ENCODE peak calls at places on chromosomes 6 and 20, in ten cellular contexts. W is adrenal gland, L is heart left ventricle, V is Peyer's patch, O is GM12878, M is gastrocnemius medialis, C is HCT116, E is transverse colon, Y is sigmoid colon, P is uterus. F is an unnamed sample. For H3K9me3, the result is how much of the 10 kb centered on the place peaks cover.

GRCh38 chr6:63598001-63598250 is 25.6 kb downstream of the LOC128125822 start:
- DNase-seq in W (no peak), L (no peak), V (no peak), O (no peak), M (no peak), C (no peak), E (peak), Y (no peak), P (no peak), F (no peak)

GRCh38 chr6:39114395-39114706 is 635 bp downstream of the SAYSD1 start:
- DNase-seq in W (no peak), L (no peak), V (no peak), O (no peak), M (no peak), C (no peak), E (no peak), Y (no peak), P (no peak), F (no peak)

GRCh38 chr20:47985092-47985850 is 200.0 kb upstream of the SULF2 start:
- DNase-seq in W (peak), L (no peak), V (no peak), O (no peak), M (no peak), C (no peak), E (no peak), Y (no peak), P (no peak), F (no peak)

GRCh38 chr20:31977080-31977479 is 9.1 kb downstream of the XKR7 start:
- DNase-seq in W (no peak), L (no peak), V (no peak), O (no peak), M (no peak), C (no peak), E (no peak), Y (no peak), P (no peak), F (no peak)

GRCh38 chr6:30169658-30170614 is 6.6 kb downstream of the TRIM15 start:
- DNase-seq in W (no peak), L (no peak), V (no peak), O (peak), M (no peak), C (peak), E (no peak), Y (no peak), P (no peak), F (no peak)

GRCh38 chr6:21726676-21727075 is 133.1 kb downstream of the SOX4 start:
- DNase-seq in W (no peak), L (no peak), V (no peak), O (no peak), M (no peak), C (no peak), E (no peak), Y (no peak), P (no peak), F (no peak)

GRCh38 chr20:50310673-50311051 is 120.0 kb downstream of the CEBPB start:
- DNase-seq in W (no peak), L (no peak), V (no peak), O (no peak), M (no peak), C (no peak), E (no peak), Y (no peak), P (no peak), F (no peak)

GRCh38 chr20:20450461-20451027 is 82.6 kb downstream of the INSM1 start:
- DNase-seq in W (no peak), L (peak), V (no peak), O (no peak), M (no peak), C (no peak), E (no peak), Y (no peak), P (no peak), F (peak)

GRCh38 chr6:3267162-3267561 is 8.4 kb downstream of the PSMG4 start:
- DNase-seq in W (no peak), L (no peak), V (no peak), O (no peak), M (no peak), C (no peak), E (no peak), Y (no peak), P (no peak), F (peak)

GRCh38 chr6:80132942-80133517 is 26.6 kb downstream of the BCKDHB start:
- DNase-seq in W (peak), L (peak), V (peak), O (no peak), M (peak), C (peak), E (peak), Y (peak), P (peak), F (peak)

GRCh38 chr20:24614341-24614740 is 144.9 kb downstream of the SYNDIG1 start:
- DNase-seq in W (no peak), L (no peak), V (no peak), O (no peak), M (no peak), C (no peak), E (no peak), Y (no peak), P (no peak), F (no peak)

GRCh38 chr6:162907876-162908481 is 180.2 kb downstream of the PACRG start:
- DNase-seq in W (no peak), L (no peak), V (no peak), O (no peak), M (no peak), C (peak), E (no peak), Y (no peak), P (no peak), F (no peak)

GRCh38 chr20:62232764-62233645 is 5.3 kb upstream of the OSBPL2 start:
- DNase-seq in W (no peak), L (peak), V (no peak), O (no peak), M (no peak), C (no peak), E (no peak), Y (no peak), P (no peak), F (no peak)

GRCh38 chr6:32972353-32973143 is 4.2 kb downstream of the BRD2 start:
- DNase-seq in W (no peak), L (no peak), V (peak), O (no peak), M (no peak), C (no peak), E (peak), Y (peak), P (peak), F (no peak)

GRCh38 chr6:143405381-143406154 is 44.9 kb downstream of the ADAT2 start:
- DNase-seq in W (no peak), L (no peak), V (no peak), O (no peak), M (no peak), C (no peak), E (no peak), Y (no peak), P (no peak), F (no peak)

GRCh38 chr6:33983109-33983475 is 162.8 kb downstream of the GRM4 start:
- DNase-seq in W (peak), L (no peak), V (peak), O (no peak), M (peak), C (peak), E (peak), Y (peak), P (no peak), F (peak)

GRCh38 chr20:16040742-16041141 is 532.5 kb downstream of the KIF16B start:
- DNase-seq in W (no peak), L (no peak), V (no peak), O (no peak), M (no peak), C (no peak), E (no peak), Y (no peak), P (no peak), F (no peak)
- H3K9me3 ChIP-seq in W (under half), L (under half), V (under half), O (under half), M (under half), C (under half), E (under half), Y (under half), P (under half), F (under half)

DNA sequence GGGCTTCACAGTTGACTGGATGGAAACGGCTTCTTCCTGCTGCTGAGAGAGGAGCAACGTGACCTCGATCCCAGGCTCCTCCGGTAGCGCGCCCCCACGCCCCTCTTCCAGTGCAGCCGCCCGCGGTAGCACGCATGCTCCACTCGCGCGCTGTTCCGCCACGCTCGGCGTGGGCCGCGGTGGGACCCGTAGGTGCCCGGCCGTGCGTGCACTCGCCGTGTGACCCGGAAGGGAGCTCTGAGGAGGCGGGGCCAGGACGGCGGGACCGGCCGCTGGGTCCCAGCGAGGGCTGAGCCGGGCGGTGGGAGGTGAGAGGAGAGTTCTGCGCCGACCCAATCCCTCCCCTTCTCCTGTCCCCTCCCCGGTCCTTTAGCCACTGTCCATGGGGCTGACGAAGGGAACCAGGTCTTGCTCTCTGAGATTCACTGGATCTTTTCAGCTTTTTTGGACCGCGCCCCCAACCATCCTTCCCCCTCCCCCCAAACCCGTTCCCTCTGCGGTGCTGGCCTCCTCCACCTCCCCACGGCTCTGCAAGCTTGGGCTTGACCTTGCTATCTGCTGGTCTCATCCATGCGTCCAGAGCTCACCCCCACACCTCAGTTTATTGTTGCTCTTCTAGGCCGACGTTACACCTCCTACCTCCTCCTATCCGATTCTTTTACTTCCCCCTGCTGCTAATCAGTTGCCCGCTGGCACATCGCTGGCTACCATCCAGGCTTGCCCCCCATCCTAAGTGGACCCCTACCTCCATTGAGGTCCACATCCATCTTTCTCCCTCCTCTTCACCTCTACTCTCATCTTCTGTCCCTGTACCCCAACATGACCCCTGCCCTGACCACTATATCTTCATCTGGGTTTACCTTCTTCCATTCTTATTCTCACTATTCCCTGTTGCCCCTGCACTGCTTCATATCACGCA is at the start of gene CUL9:
- DNase-seq in W (peak), L (peak), V (peak), O (peak), M (peak), C (peak), E (peak), Y (peak), P (peak), F (peak)
- TF ChIP-seq POLR2A in W (peak), L (no peak), V (peak), O (peak), M (peak), C (no peak), E (peak), Y (peak), P (peak), F (peak)

DNA sequence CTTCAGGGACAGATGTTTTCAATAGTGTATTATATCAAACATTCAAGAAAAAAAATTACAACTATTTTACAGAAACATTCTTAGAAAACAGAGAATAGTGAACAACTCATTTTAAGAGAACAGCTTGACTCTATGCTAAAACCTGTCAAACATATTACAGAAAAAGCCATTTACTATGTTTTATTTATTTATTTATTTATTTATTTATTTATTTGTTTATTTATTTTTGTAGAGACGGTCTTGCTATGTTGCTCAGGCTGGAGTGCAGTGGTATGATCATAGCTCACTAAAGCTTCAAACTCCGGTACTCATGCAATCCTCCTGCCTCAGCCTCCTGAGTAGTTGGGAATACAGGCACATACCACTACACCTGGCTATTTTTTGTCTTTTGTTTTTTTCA is 317.9 kb upstream of the HTR1E start:
- DNase-seq in W (no peak), L (no peak), V (no peak), O (no peak), M (no peak), C (no peak), E (no peak), Y (no peak), P (no peak), F (no peak)
- H3K9me3 ChIP-seq in W (under half), L (under half), V (under half), O (under half), M (under half), C (under half), E (under half), Y (under half), P (under half), F (under half)

DNA sequence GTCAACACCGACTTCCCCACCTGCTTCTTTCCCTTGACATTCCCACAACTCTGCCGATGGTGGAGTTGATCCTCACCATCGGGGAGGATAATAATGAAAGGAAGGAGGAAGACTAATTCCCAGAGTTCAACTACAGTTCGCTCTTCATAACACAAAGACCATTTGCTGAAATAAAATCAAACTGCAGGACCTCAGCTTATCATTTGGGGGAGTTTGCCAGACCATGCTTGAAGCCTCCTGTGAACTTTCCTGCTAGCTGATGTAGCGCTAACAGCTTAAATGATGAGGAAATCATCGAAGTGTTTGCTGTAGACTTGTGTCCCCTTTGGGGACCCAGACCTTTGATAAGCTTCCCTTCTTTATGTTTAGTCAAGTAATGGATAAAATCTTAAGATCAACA is 26.2 kb downstream of the PROKR2 start:
- DNase-seq in W (no peak), L (no peak), V (no peak), O (no peak), M (no peak), C (no peak), E (no peak), Y (no peak), P (no peak), F (no peak)
- TF ChIP-seq POLR2A in W (no peak), L (no peak), V (no peak), O (no peak), M (no peak), C (no peak), E (no peak), Y (no peak), P (no peak), F (no peak)

DNA sequence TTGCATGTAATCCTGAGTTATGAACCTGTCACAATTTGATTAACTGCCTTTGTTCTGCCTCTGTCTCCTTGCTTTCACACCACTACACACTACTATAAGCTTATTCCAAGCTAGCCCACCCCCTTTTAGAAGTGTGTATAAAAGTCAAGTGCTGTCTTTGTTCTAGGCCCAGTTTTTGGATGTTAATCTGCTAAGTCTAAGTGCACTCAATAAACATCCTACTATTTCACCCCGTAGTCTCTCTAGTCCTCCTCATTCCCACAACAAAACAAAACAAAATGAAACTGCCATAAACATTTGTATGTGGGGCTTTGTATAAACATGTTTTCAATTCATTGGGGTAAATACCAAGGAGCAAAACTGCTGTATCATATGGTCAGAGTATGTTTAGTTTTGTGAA is 16.1 kb upstream of the SPACA1 start:
- DNase-seq in W (no peak), L (no peak), V (no peak), O (no peak), M (no peak), C (no peak), E (no peak), Y (no peak), P (no peak), F (no peak)
- H3K9me3 ChIP-seq in W (under half), L (half or more), V (under half), O (under half), M (under half), C (under half), E (under half), Y (under half), P (under half), F (under half)

GRCh38 chr6:137588472-137588871 is 94.3 kb upstream of the OLIG3 start:
- DNase-seq in W (no peak), L (no peak), V (no peak), O (no peak), M (no peak), C (no peak), E (no peak), Y (no peak), P (no peak), F (no peak)

GRCh38 chr6:137590684-137591083 is 96.5 kb upstream of the OLIG3 start:
- DNase-seq in W (no peak), L (no peak), V (no peak), O (no peak), M (no peak), C (no peak), E (no peak), Y (no peak), P (no peak), F (no peak)

DNA sequence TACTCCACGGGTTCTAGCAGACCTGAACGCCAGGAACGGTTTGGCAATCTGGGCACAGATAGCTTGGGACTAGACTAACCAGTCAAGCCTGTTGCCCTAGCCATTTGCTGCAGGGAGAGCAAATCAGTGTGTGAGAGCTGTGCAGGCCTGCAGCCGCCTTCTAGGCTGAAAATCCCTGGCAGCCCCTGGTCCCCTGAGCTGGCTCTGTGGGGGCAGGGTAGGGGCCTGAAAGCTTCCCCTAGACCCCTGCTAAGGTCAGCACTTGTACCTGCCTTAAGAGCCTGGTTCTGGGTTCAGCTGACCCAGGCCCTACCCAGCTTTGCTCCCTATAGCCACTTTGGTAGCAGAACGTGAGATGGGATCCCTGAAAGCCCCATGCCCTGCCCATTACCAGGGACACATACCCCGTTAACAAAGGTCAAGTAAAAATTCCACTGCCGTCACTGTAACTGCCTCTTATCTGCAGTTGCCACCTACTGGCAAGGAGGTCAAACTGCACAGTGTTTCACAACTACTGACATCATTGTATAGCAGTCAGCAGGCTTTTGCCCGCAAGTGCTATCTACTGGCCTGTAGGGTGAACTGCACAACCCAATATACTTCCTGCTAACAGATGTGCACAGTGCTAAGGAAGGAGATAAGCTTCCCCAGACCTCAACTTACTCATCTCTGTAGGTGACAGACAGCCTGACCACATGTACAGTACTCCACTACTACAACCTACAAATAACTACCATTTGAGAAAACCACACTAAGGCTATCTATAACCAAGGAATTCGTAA is 95.1 kb upstream of the OLIG3 start:
- DNase-seq in W (no peak), L (no peak), V (peak), O (peak), M (no peak), C (peak), E (no peak), Y (no peak), P (no peak), F (peak)
- TF ChIP-seq POLR2A in W (no peak), L (no peak), V (no peak), O (no peak), M (no peak), C (no peak), E (no peak), Y (no peak), P (no peak), F (no peak)

GRCh38 chr20:15399781-15400180 is 1062.4 kb upstream of the FLRT3 start:
- DNase-seq in W (no peak), L (no peak), V (no peak), O (no peak), M (no peak), C (no peak), E (no peak), Y (no peak), P (no peak), F (no peak)

GRCh38 chr20:15396900-15397299 is 1059.5 kb upstream of the FLRT3 start:
- DNase-seq in W (no peak), L (no peak), V (no peak), O (no peak), M (no peak), C (no peak), E (no peak), Y (no peak), P (no peak), F (no peak)

GRCh38 chr20:15396026-15396425 is 1058.6 kb upstream of the FLRT3 start:
- DNase-seq in W (no peak), L (no peak), V (no peak), O (no peak), M (no peak), C (no peak), E (no peak), Y (no peak), P (no peak), F (no peak)

GRCh38 chr20:15395457-15395856 is 1058.0 kb upstream of the FLRT3 start:
- DNase-seq in W (no peak), L (no peak), V (no peak), O (no peak), M (no peak), C (no peak), E (no peak), Y (no peak), P (no peak), F (no peak)
- H3K9me3 ChIP-seq in W (under half), L (under half), V (under half), O (under half), M (under half), C (under half), E (under half), Y (under half), P (under half), F (under half)

GRCh38 chr6:170280689-170281045 is 10.2 kb downstream of the DLL1 start:
- DNase-seq in W (no peak), L (no peak), V (no peak), O (no peak), M (no peak), C (no peak), E (no peak), Y (no peak), P (no peak), F (no peak)

GRCh38 chr6:170281331-170282292 is 9.3 kb downstream of the DLL1 start:
- DNase-seq in W (no peak), L (no peak), V (peak), O (no peak), M (no peak), C (no peak), E (no peak), Y (peak), P (no peak), F (no peak)

GRCh38 chr6:170279426-170279825 is 11.5 kb downstream of the DLL1 start:
- DNase-seq in W (no peak), L (no peak), V (no peak), O (no peak), M (no peak), C (no peak), E (no peak), Y (peak), P (no peak), F (no peak)

GRCh38 chr6:170278743-170279094 is 12.2 kb downstream of the DLL1 start:
- DNase-seq in W (no peak), L (no peak), V (peak), O (no peak), M (no peak), C (no peak), E (no peak), Y (peak), P (no peak), F (no peak)

GRCh38 chr6:170279977-170280688 is 10.7 kb downstream of the DLL1 start:
- DNase-seq in W (peak), L (peak), V (peak), O (no peak), M (peak), C (no peak), E (peak), Y (peak), P (peak), F (peak)
- TF ChIP-seq POLR2A in W (peak), L (no peak), V (no peak), O (no peak), M (peak), C (peak), E (peak), Y (no peak), P (no peak), F (no peak)

F was measured in thyroid gland.